ENCODE peak calls at places on chromosomes 1 and 21, in seven cellular contexts. D is IMR-90, E is astrocyte of the cerebellum, M is CD14-positive monocyte, Y is heart left ventricle, H is RWPE1, A is choroid plexus epithelial cell. W is an unnamed sample.
A peak's percentile ranks its signal among the peaks of the same experiment; 100 is the strongest.

GRCh38 chr1:231172411-231172810 is 10.6 kb downstream of the TRIM67 start:
- DNase-seq in E (no peak), A (no peak), M (no peak), Y (no peak), H (no peak), D (no peak), W (no peak)

GRCh38 chr1:33050221-33051076 is 13.8 kb upstream of the AK2 start:
- DNase-seq in A (peak; percentile 95), M (peak; percentile 75), D (peak; percentile 86), Y (no peak), H (peak; percentile 73), E (no peak), W (no peak)

GRCh38 chr1:9107156-9107555 is 21.7 kb downstream of the GPR157 start:
- DNase-seq in Y (no peak), E (no peak), D (no peak), A (peak; percentile 28), H (no peak), M (no peak), W (no peak)

GRCh38 chr1:66549017-66549416 is 15.1 kb downstream of the SGIP1 start:
- DNase-seq in D (no peak), E (no peak), A (no peak), M (no peak), H (no peak), Y (no peak), W (no peak)

GRCh38 chr1:203278087-203278884 is 27.0 kb upstream of the BTG2 start:
- DNase-seq in A (peak; percentile 73), M (no peak), E (peak; percentile 12), D (peak; percentile 81), Y (peak; percentile 95), H (peak; percentile 44), W (no peak)

GRCh38 chr1:21478356-21478755 is 30.9 kb upstream of the ALPL start:
- DNase-seq in D (no peak), H (no peak), M (no peak), A (no peak), E (no peak), Y (no peak), W (no peak)

GRCh38 chr1:227548448-227548847 is 14.9 kb upstream of the ZNF678 start:
- DNase-seq in E (no peak), M (no peak), A (no peak), D (no peak), H (no peak), Y (no peak), W (no peak)

GRCh38 chr1:197302775-197303174 is 34.7 kb downstream of the CRB1 start:
- DNase-seq in M (no peak), Y (no peak), E (peak; percentile 46), D (peak; percentile 37), A (peak; percentile 24), H (peak; percentile 62), W (no peak)

GRCh38 chr1:7896994-7897393 is 43.6 kb downstream of the TNFRSF9 start:
- DNase-seq in D (peak; percentile 53), H (no peak), A (no peak), M (no peak), Y (no peak), E (no peak), W (no peak)

GRCh38 chr1:45566722-45567121 is 16.1 kb downstream of the AKR1A1 start:
- DNase-seq in D (no peak), Y (peak; percentile 62), A (no peak), M (no peak), E (no peak), H (no peak), W (peak; percentile 55)

GRCh38 chr1:100721502-100722205 is 2.1 kb downstream of the VCAM1 start:
- DNase-seq in E (peak; percentile 85), M (no peak), Y (no peak), H (no peak), A (peak; percentile 84), D (peak; percentile 96), W (no peak)

GRCh38 chr1:21115098-21115760 is 61.5 kb downstream of the EIF4G3 start:
- DNase-seq in Y (no peak), M (no peak), A (peak; percentile 39), E (no peak), D (no peak), H (no peak), W (no peak)

GRCh38 chr1:87115317-87115885 is 201.0 kb downstream of the HS2ST1 start:
- DNase-seq in D (peak; percentile 85), Y (no peak), M (no peak), H (peak; percentile 62), A (peak; percentile 40), E (peak; percentile 79), W (no peak)

GRCh38 chr1:238063454-238063853 is 172.7 kb upstream of the ZP4 start:
- DNase-seq in Y (no peak), A (peak; percentile 16), D (peak; percentile 55), H (peak; percentile 83), M (no peak), E (peak; percentile 91), W (no peak)

GRCh38 chr21:33115586-33116541 is 45.9 kb downstream of the OLIG1 start:
- DNase-seq in M (no peak), A (no peak), E (no peak), H (no peak), D (no peak), Y (no peak), W (no peak)

GRCh38 chr1:235329139-235329808 is 904 bp downstream of the GGPS1 start:
- DNase-seq in D (peak; percentile 45), A (peak; percentile 71), M (peak; percentile 50), H (peak; percentile 20), Y (peak; percentile 31), E (peak; percentile 18), W (no peak)

DNA sequence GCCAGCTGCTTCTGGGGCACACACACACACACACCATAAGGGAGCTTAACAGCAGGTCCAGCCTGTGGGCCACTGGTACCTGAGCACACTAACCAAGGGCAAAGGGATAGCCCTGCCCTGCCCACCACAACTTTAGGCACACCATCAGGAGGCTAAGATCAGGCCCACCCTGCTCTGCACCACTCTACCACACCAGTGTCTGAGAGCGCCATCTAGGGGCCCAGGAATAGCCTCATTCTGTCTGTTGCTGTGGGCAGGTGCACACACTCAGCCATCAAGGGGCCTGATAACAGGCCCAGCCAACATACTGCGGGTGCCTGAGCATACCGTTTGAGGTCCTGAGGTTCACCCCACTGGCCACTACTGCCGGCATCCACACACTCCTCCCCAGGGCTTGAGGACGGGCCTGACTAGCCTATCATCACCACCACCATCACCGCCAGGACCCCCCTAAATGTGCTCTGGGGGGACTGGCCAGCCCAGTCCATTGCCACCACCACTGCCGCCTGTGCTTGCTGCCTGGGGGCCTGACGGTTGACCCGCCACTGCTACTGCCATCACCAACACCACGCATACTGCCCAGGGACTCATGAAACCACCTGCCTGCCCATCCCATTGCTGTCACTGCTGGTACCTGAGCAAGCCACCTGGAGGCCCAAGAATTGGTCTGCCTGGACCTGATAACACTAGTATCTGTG is 31.3 kb downstream of the NSL1 start:
- DNase-seq in M (no peak), Y (no peak), A (no peak), D (no peak), H (no peak), E (no peak), W (no peak)
- TF ChIP-seq CTCF in M (peak; percentile 78), Y (no peak), A (peak; percentile 55), D (peak; percentile 20), H (no peak), E (peak; percentile 32), W (peak; percentile 50)

GRCh38 chr1:175319912-175320230 is 127.3 kb upstream of the KIAA0040 start:
- DNase-seq in M (no peak), A (no peak), H (no peak), E (no peak), D (no peak), Y (no peak), W (no peak)
- TF ChIP-seq CTCF in M (peak; percentile 66), A (no peak), H (peak; percentile 21), E (no peak), D (no peak), Y (no peak), W (peak; percentile 64)

GRCh38 chr1:18041685-18042355 is 65.8 kb upstream of the IGSF21 start:
- DNase-seq in A (no peak), E (no peak), M (no peak), H (no peak), Y (no peak), D (no peak), W (no peak)
- TF ChIP-seq CTCF in A (no peak), E (no peak), M (no peak), H (no peak), Y (no peak), D (peak; percentile 5), W (no peak)

DNA sequence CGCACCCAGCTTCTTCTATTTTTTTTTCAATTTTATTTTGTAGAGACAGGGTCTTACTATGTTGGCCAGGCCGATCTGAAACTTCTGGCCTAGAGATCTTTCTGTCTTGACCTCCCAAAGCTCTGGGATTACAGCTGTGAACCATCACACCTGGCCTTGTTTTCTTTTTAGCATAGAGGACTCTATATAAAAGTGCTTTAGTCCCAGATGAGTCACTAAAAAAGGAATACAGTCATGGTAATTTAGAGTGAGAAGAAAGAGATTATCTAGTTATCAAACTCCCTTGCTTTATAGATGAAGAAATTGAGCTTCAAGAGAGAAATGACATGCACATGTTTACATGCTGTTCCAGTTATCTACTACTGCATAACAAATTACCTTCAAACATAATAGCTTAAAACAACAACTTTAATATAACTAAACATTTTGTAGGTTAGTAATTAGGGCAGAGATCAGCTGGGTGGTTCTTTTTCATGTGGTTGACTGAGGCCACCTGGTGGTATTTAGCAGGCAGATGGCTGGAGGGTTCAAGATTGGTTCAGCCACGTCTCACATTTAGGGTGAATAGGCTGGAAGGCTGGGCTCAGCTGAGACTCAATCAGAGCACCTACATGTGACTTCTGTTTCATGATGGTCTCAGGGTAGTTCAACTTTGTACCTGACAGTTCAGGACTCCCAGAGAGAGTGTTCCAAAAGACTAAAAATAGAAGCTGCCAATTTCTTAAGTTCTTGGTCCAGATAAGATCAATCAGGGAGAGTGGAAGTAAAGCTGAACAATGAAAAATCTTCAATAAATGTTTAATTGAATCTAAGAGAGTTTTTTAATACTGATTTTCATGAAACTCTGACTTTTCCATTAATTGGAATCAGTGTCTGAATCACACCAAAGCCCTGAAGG is 16.9 kb upstream of the MTF2 start:
- DNase-seq in M (no peak), H (peak; percentile 36), Y (no peak), D (peak; percentile 36), A (peak; percentile 73), E (no peak), W (no peak)
- TF ChIP-seq CTCF in M (peak; percentile 66), H (peak; percentile 50), Y (peak; percentile 34), D (peak; percentile 48), A (peak; percentile 76), E (peak; percentile 52), W (peak; percentile 72)

DNA sequence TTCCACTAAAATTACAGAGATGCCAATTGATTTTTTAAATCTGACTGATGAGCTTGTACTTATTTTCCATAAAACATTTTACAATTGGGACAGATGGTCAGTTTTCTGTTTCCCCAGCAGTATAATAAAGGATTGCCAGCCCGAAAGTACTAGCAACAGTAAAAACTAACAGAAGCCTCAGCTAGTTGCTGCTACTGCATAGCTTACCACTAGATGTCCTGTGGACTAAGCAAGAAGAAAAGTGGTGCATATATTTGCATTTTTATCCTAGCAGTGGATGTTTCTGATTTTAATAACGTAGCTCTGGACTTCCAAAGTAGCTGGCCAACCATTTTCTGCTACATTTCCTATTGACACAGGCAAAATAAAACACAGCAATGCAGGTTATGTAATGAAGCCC is 241.5 kb downstream of the BARHL2 start:
- DNase-seq in Y (no peak), A (peak; percentile 39), D (peak; percentile 1), E (peak; percentile 6), H (no peak), M (no peak), W (no peak)
- TF ChIP-seq CTCF in Y (no peak), A (peak; percentile 48), D (no peak), E (peak; percentile 67), H (no peak), M (no peak), W (peak; percentile 54)

GRCh38 chr1:208541225-208541855 is 297.2 kb upstream of the PLXNA2 start:
- DNase-seq in A (no peak), H (peak; percentile 61), D (no peak), M (no peak), Y (no peak), E (no peak), W (no peak)
- TF ChIP-seq CTCF in A (no peak), H (no peak), D (no peak), M (no peak), Y (no peak), E (no peak), W (no peak)

W was measured in chondrocyte.